ENCODE peak calls at places on chromosomes 12 and 14, in seven cellular contexts. O, R, K, X, L, A and U are unnamed samples.

GRCh38 chr12:89571481-89572190 is 45.8 kb upstream of the POC1B start:
- DNase-seq in K (no peak), O (no peak), L (no peak), X (no peak), A (no peak), R (peak), U (peak)

GRCh38 chr14:64465208-64465821 is at the start of gene AKAP5:
- DNase-seq in R (peak), K (peak), L (peak), X (peak), O (peak), A (peak), U (peak)

GRCh38 chr12:65657635-65658034 is 166.6 kb upstream of the HMGA2 start:
- DNase-seq in K (no peak), L (no peak), A (no peak), X (no peak), R (no peak), O (no peak), U (no peak)

GRCh38 chr12:131902332-131903241 is 8.2 kb downstream of the ULK1 start:
- DNase-seq in O (peak), R (no peak), L (no peak), K (no peak), A (no peak), X (no peak), U (peak)

GRCh38 chr12:8709124-8709830 is 11.5 kb downstream of the RIMKLB start:
- DNase-seq in R (no peak), L (peak), A (peak), X (peak), O (no peak), K (no peak), U (peak)

GRCh38 chr14:98408713-98409112 is 863.3 kb downstream of the BCL11B start:
- DNase-seq in O (no peak), L (no peak), R (no peak), K (no peak), A (no peak), X (no peak), U (no peak)

GRCh38 chr14:60736494-60736893 is 1.9 kb downstream of the MNAT1 start:
- DNase-seq in A (peak), L (no peak), R (no peak), K (no peak), O (no peak), X (no peak), U (peak)

GRCh38 chr14:70779667-70780066 is 29.6 kb downstream of the MAP3K9 start:
- DNase-seq in X (no peak), K (no peak), R (no peak), L (no peak), A (no peak), O (no peak), U (no peak)

GRCh38 chr14:99755629-99756603 is 37.3 kb upstream of the EML1 start:
- DNase-seq in K (no peak), O (no peak), L (peak), A (peak), R (peak), X (peak), U (peak)

GRCh38 chr12:46160081-46160980 is 108.5 kb downstream of the SLC38A1 start:
- DNase-seq in O (no peak), K (no peak), A (no peak), R (peak), L (no peak), X (peak), U (peak)

GRCh38 chr12:9064201-9064814 is 51.4 kb downstream of the A2M start:
- DNase-seq in K (peak), X (peak), L (peak), O (peak), R (peak), A (peak), U (peak)

GRCh38 chr12:12804432-12804886 is 8.7 kb upstream of the DDX47 start:
- DNase-seq in O (no peak), A (peak), X (no peak), L (no peak), R (peak), K (no peak), U (peak)

GRCh38 chr12:93181396-93181965 is 196.2 kb upstream of the NUDT4 start:
- DNase-seq in A (peak), L (no peak), R (no peak), X (no peak), O (no peak), K (no peak), U (no peak)

GRCh38 chr12:85448548-85449139 is 168.6 kb downstream of the ALX1 start:
- DNase-seq in A (peak), L (no peak), X (no peak), R (no peak), K (no peak), O (no peak), U (no peak)

GRCh38 chr12:61870658-61871559 is 389.3 kb upstream of the USP15 start:
- DNase-seq in X (no peak), K (no peak), R (no peak), O (no peak), L (no peak), A (no peak), U (no peak)

GRCh38 chr12:104656921-104657320 is 200.2 kb downstream of the CHST11 start:
- DNase-seq in R (no peak), L (no peak), A (no peak), K (no peak), X (peak), O (no peak), U (peak)

GRCh38 chr12:128755565-128755964 is 68.2 kb downstream of the SLC15A4 start:
- DNase-seq in A (no peak), X (no peak), O (no peak), K (no peak), L (no peak), R (peak), U (peak)

GRCh38 chr12:109018276-109018675 is 2.6 kb downstream of the SVOP start:
- DNase-seq in K (no peak), X (no peak), R (no peak), A (no peak), O (no peak), L (no peak), U (no peak)

GRCh38 chr14:67622675-67623074 is 3.0 kb downstream of the ARG2 start:
- DNase-seq in L (no peak), K (no peak), O (no peak), A (peak), R (peak), X (peak), U (peak)

GRCh38 chr14:93999573-93999972 is 2.5 kb downstream of the CCDC197 start:
- DNase-seq in R (no peak), L (no peak), K (no peak), X (no peak), A (no peak), O (no peak), U (no peak)

GRCh38 chr12:92047058-92047826 is 98.4 kb downstream of the BTG1 start:
- DNase-seq in A (no peak), R (no peak), K (no peak), O (no peak), L (no peak), X (no peak), U (no peak)

DNA sequence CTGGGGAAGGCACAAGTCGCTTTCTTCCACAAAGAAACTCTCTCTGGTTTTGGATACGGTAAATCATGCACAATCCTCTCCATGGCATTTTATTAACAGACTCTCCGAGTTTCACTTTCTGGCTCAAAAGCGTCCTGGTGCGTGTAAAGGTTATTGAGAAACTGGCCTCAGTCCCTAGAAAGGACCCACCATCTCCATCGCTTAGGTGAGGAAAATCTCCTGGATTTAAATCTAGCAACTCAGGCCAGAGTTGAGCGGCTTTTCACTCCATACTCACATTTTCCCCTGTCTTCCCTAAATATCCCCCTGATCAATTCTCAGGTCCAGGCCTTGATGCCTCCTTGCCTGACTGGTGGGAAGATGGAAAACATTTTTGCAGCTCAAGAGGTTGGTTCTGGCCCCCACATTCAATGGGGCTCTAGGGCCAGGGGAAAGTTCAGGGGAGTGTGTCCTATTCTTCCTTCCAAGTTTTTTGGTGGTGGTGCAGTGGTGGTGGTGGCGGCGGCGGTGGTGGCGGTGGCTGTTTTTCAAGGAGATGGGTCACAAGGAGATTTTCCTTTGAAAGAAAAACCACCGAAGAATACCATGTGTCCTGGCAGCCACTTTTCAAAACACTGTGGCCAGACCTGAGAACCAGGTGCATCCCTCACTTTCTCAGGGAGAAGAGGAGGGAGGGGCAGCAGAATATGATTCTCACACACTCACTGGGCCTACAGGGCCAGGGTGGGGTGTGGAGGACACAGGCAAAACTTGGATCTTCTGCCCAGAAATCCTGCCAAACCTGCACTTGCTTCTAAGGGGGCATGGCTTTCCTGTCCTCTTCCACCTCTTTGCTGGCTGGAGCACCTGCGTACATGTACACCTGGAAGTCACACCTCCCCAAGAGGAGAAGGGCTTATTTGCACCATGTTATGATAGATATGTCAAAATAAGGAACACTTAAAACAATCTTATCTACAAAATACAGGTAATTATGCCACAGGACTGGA is 46.7 kb upstream of the PNMA1 start:
- DNase-seq in K (no peak), X (no peak), L (no peak), R (no peak), A (no peak), O (no peak), U (no peak)
- TF ChIP-seq CTCF in K (no peak), X (no peak), L (no peak), R (no peak), A (no peak), O (no peak), U (no peak)

GRCh38 chr14:97180304-97181200 is 383.4 kb downstream of the VRK1 start:
- DNase-seq in X (no peak), K (no peak), R (peak), L (no peak), O (no peak), A (no peak), U (peak)
- TF ChIP-seq CTCF in X (no peak), K (no peak), R (no peak), L (no peak), O (no peak), A (no peak), U (peak)

DNA sequence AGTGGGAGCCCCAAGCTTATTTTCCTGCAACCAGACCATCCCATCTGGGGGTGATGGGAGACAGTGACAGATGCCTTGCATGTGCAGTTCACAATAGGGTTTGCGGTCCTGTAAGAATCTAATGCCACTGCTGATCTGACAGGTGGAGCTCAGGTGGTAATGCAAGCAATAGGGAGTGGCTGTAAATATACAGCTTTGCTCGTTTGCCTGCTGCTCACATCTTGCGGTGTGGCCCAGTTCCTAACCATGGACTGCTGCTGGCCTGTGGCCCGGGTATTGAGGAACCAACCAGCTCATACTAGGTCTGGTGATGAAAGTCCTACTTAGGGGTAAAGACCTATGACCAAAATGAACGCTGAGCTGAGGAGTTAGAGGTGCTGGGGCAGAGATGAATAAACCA is 36.1 kb upstream of the CCDC88C start:
- DNase-seq in R (no peak), X (no peak), K (no peak), L (peak), A (no peak), O (no peak), U (no peak)
- TF ChIP-seq CTCF in R (no peak), X (no peak), K (no peak), L (no peak), A (no peak), O (no peak), U (no peak)

GRCh38 chr12:116431677-116432300 is 127.4 kb upstream of the MAP1LC3B2 start:
- DNase-seq in O (no peak), L (no peak), R (no peak), A (no peak), K (no peak), X (no peak), U (no peak)
- TF ChIP-seq CTCF in O (no peak), L (no peak), R (no peak), A (no peak), K (no peak), X (no peak), U (no peak)